ENCODE peak calls at places on chromosomes 5 and 9, in five cellular contexts. N, Y, J, Q and H are unnamed samples.

GRCh38 chr5:119340597-119341218 is 15.1 kb upstream of the TNFAIP8 start:
- DNase-seq in N (no peak), J (no peak), Q (peak), Y (no peak), H (no peak)

GRCh38 chr9:82680179-82680935 is 382.6 kb downstream of the RASEF start:
- DNase-seq in Y (no peak), J (no peak), N (no peak), Q (no peak), H (peak)

GRCh38 chr5:94249430-94249829 is 369.0 kb downstream of the KIAA0825 start:
- DNase-seq in J (no peak), Q (no peak), N (no peak), Y (no peak), H (no peak)

GRCh38 chr5:179908528-179908927 is 831 bp upstream of the TBC1D9B start:
- DNase-seq in J (no peak), Y (no peak), N (no peak), Q (peak), H (no peak)

GRCh38 chr5:37777472-37778135 is 62.2 kb downstream of the GDNF start:
- DNase-seq in J (no peak), N (no peak), Q (no peak), Y (no peak), H (no peak)

GRCh38 chr5:40333459-40334241 is 346.1 kb upstream of the PTGER4 start:
- DNase-seq in Q (peak), N (no peak), Y (no peak), J (peak), H (no peak)

GRCh38 chr9:93669116-93669957 is 93.0 kb downstream of the PHF2 start:
- DNase-seq in N (no peak), Y (no peak), J (no peak), Q (no peak), H (no peak)

GRCh38 chr5:132023258-132024116 is 12.0 kb upstream of the ACSL6 start:
- DNase-seq in Q (no peak), J (no peak), N (no peak), Y (no peak), H (no peak)

GRCh38 chr5:43038523-43038989 is 1.6 kb downstream of the ANXA2R start:
- DNase-seq in N (no peak), Q (peak), Y (no peak), J (no peak), H (no peak)

GRCh38 chr5:174252121-174252520 is 206.6 kb downstream of the NSG2 start:
- DNase-seq in J (no peak), Y (no peak), Q (no peak), N (no peak), H (no peak)

GRCh38 chr5:92944903-92945629 is 636.0 kb downstream of the NR2F1-AS1 start:
- DNase-seq in Y (no peak), J (peak), N (no peak), Q (no peak), H (no peak)

GRCh38 chr5:136036293-136036911 is 7.6 kb downstream of the TGFBI start:
- DNase-seq in N (no peak), Y (no peak), J (no peak), Q (no peak), H (peak)

GRCh38 chr5:72167257-72167656 is 60.0 kb downstream of the MAP1B start:
- DNase-seq in J (no peak), Q (no peak), Y (no peak), N (no peak), H (no peak)

GRCh38 chr5:94524841-94525697 is 93.3 kb downstream of the KIAA0825 start:
- DNase-seq in Q (peak), N (no peak), Y (no peak), J (peak), H (peak)

GRCh38 chr5:125874057-125874456 is 549.2 kb upstream of the GRAMD2B start:
- DNase-seq in J (no peak), Q (no peak), Y (no peak), N (no peak), H (no peak)

GRCh38 chr5:151048526-151048925 is 28.1 kb downstream of the GPX3 start:
- DNase-seq in Q (no peak), J (peak), Y (no peak), N (no peak), H (no peak)

GRCh38 chr5:36444582-36444999 is 142.9 kb upstream of the RANBP3L start:
- DNase-seq in J (no peak), N (no peak), Y (no peak), Q (no peak), H (no peak)

GRCh38 chr9:134554011-134554749 is 87.4 kb upstream of the COL5A1 start:
- DNase-seq in J (no peak), N (no peak), Q (no peak), Y (no peak), H (no peak)

GRCh38 chr9:91421987-91422765 is 1.5 kb downstream of the NFIL3 start:
- DNase-seq in Q (no peak), J (no peak), Y (no peak), N (no peak), H (no peak)

GRCh38 chr5:151023651-151024050 is 3.3 kb downstream of the GPX3 start:
- DNase-seq in N (no peak), Q (no peak), J (no peak), Y (no peak), H (no peak)

GRCh38 chr5:86858452-86858851 is 240.7 kb downstream of the COX7C start:
- DNase-seq in Q (no peak), N (no peak), J (no peak), Y (no peak), H (no peak)

GRCh38 chr5:143432658-143433239 is 29.3 kb upstream of the NR3C1 start:
- DNase-seq in J (peak), Y (no peak), Q (no peak), N (no peak), H (no peak)

GRCh38 chr5:95620870-95621838 is 1.3 kb downstream of the GPR150 start:
- DNase-seq in J (peak), N (peak), Y (no peak), Q (peak), H (peak)

GRCh38 chr9:93268551-93269314 is 84.8 kb downstream of the WNK2 start:
- DNase-seq in Y (no peak), Q (peak), J (no peak), N (peak), H (peak)